ENCODE peak calls at places on chromosomes 7 and 10, in nine cellular contexts. One of them, this sample, is unnamed.
A peak's percentile ranks its signal among the peaks of the same experiment; 100 is the strongest.

GRCh38 chr10:97886264-97886663 is 36.6 kb downstream of the GOLGA7B start:
- DNase-seq in heart left ventricle: no peak
- DNase-seq in pancreas: no peak
- DNase-seq in mammary epithelial cell: no peak
- DNase-seq in HFF-Myc: no peak
- DNase-seq in heart right ventricle: no peak
- DNase-seq in right lobe of liver: no peak
- DNase-seq in cardiac fibroblast: no peak
- DNase-seq in left ventricle myocardium inferior: no peak
- DNase-seq in this sample: no peak

GRCh38 chr10:14153570-14154055 is 177.1 kb downstream of the FRMD4A start:
- DNase-seq in heart left ventricle: peak; percentile 65
- DNase-seq in pancreas: no peak
- DNase-seq in mammary epithelial cell: no peak
- DNase-seq in HFF-Myc: no peak
- DNase-seq in heart right ventricle: peak; percentile 16
- DNase-seq in right lobe of liver: no peak
- DNase-seq in cardiac fibroblast: peak; percentile 69
- DNase-seq in left ventricle myocardium inferior: peak; percentile 22
- DNase-seq in this sample: no peak

GRCh38 chr7:762891-763290 is 35.8 kb upstream of the PRKAR1B start:
- DNase-seq in heart left ventricle: no peak
- DNase-seq in pancreas: no peak
- DNase-seq in mammary epithelial cell: no peak
- DNase-seq in HFF-Myc: no peak
- DNase-seq in heart right ventricle: no peak
- DNase-seq in right lobe of liver: no peak
- DNase-seq in cardiac fibroblast: no peak
- DNase-seq in left ventricle myocardium inferior: no peak
- DNase-seq in this sample: no peak

GRCh38 chr7:37698271-37698670 is 14.7 kb downstream of the GPR141 start:
- DNase-seq in heart left ventricle: no peak
- DNase-seq in pancreas: no peak
- DNase-seq in mammary epithelial cell: no peak
- DNase-seq in HFF-Myc: no peak
- DNase-seq in heart right ventricle: no peak
- DNase-seq in right lobe of liver: no peak
- DNase-seq in cardiac fibroblast: no peak
- DNase-seq in left ventricle myocardium inferior: no peak
- DNase-seq in this sample: no peak

GRCh38 chr10:126669188-126669587 is 1.3 kb downstream of the C10orf90 start:
- DNase-seq in heart left ventricle: no peak
- DNase-seq in pancreas: no peak
- DNase-seq in mammary epithelial cell: no peak
- DNase-seq in HFF-Myc: no peak
- DNase-seq in heart right ventricle: no peak
- DNase-seq in right lobe of liver: no peak
- DNase-seq in cardiac fibroblast: no peak
- DNase-seq in left ventricle myocardium inferior: no peak
- DNase-seq in this sample: no peak

GRCh38 chr7:144656960-144657359 is 178.9 kb downstream of the TPK1 start:
- DNase-seq in heart left ventricle: no peak
- DNase-seq in pancreas: no peak
- DNase-seq in mammary epithelial cell: no peak
- DNase-seq in HFF-Myc: no peak
- DNase-seq in heart right ventricle: no peak
- DNase-seq in right lobe of liver: no peak
- DNase-seq in cardiac fibroblast: no peak
- DNase-seq in left ventricle myocardium inferior: no peak
- DNase-seq in this sample: no peak

GRCh38 chr7:141281311-141281710 is 207.4 kb downstream of the TMEM178B start:
- DNase-seq in heart left ventricle: no peak
- DNase-seq in pancreas: no peak
- DNase-seq in mammary epithelial cell: no peak
- DNase-seq in HFF-Myc: no peak
- DNase-seq in heart right ventricle: no peak
- DNase-seq in right lobe of liver: no peak
- DNase-seq in cardiac fibroblast: no peak
- DNase-seq in left ventricle myocardium inferior: peak; percentile 24
- DNase-seq in this sample: no peak

GRCh38 chr10:84026821-84027257 is 112.5 kb upstream of the GHITM start:
- DNase-seq in heart left ventricle: no peak
- DNase-seq in pancreas: no peak
- DNase-seq in mammary epithelial cell: no peak
- DNase-seq in HFF-Myc: no peak
- DNase-seq in heart right ventricle: no peak
- DNase-seq in right lobe of liver: no peak
- DNase-seq in cardiac fibroblast: peak; percentile 29
- DNase-seq in left ventricle myocardium inferior: no peak
- DNase-seq in this sample: no peak

GRCh38 chr10:75030371-75030770 is 81.1 kb upstream of the SAMD8 start:
- DNase-seq in heart left ventricle: no peak
- DNase-seq in pancreas: no peak
- DNase-seq in mammary epithelial cell: no peak
- DNase-seq in HFF-Myc: no peak
- DNase-seq in heart right ventricle: no peak
- DNase-seq in right lobe of liver: no peak
- DNase-seq in cardiac fibroblast: no peak
- DNase-seq in left ventricle myocardium inferior: no peak
- DNase-seq in this sample: no peak

GRCh38 chr10:18079665-18080295 is 60.4 kb upstream of the CACNB2 start:
- DNase-seq in heart left ventricle: no peak
- DNase-seq in pancreas: no peak
- DNase-seq in mammary epithelial cell: no peak
- DNase-seq in HFF-Myc: peak; percentile 10
- DNase-seq in heart right ventricle: no peak
- DNase-seq in right lobe of liver: no peak
- DNase-seq in cardiac fibroblast: peak; percentile 21
- DNase-seq in left ventricle myocardium inferior: peak; percentile 26
- DNase-seq in this sample: no peak

GRCh38 chr7:101162551-101163280 is 2.7 kb downstream of the VGF start:
- DNase-seq in heart left ventricle: no peak
- DNase-seq in pancreas: no peak
- DNase-seq in mammary epithelial cell: peak; percentile 63
- DNase-seq in HFF-Myc: no peak
- DNase-seq in heart right ventricle: no peak
- DNase-seq in right lobe of liver: no peak
- DNase-seq in cardiac fibroblast: peak; percentile 44
- DNase-seq in left ventricle myocardium inferior: peak; percentile 27
- DNase-seq in this sample: no peak

GRCh38 chr7:4909891-4910290 is 26.4 kb upstream of the RADIL start:
- DNase-seq in heart left ventricle: no peak
- DNase-seq in pancreas: no peak
- DNase-seq in mammary epithelial cell: no peak
- DNase-seq in HFF-Myc: no peak
- DNase-seq in heart right ventricle: no peak
- DNase-seq in right lobe of liver: no peak
- DNase-seq in cardiac fibroblast: no peak
- DNase-seq in left ventricle myocardium inferior: no peak
- DNase-seq in this sample: no peak

GRCh38 chr7:120272896-120273475 is at the start of gene KCND2:
- DNase-seq in heart left ventricle: peak; percentile 57
- DNase-seq in pancreas: no peak
- DNase-seq in mammary epithelial cell: no peak
- DNase-seq in HFF-Myc: no peak
- DNase-seq in heart right ventricle: no peak
- DNase-seq in right lobe of liver: no peak
- DNase-seq in cardiac fibroblast: no peak
- DNase-seq in left ventricle myocardium inferior: peak; percentile 13
- DNase-seq in this sample: peak; percentile 45

GRCh38 chr10:78903351-78903940 is 165.3 kb upstream of the ZMIZ1 start:
- DNase-seq in heart left ventricle: no peak
- DNase-seq in pancreas: no peak
- DNase-seq in mammary epithelial cell: no peak
- DNase-seq in HFF-Myc: no peak
- DNase-seq in heart right ventricle: peak; percentile 1
- DNase-seq in right lobe of liver: no peak
- DNase-seq in cardiac fibroblast: no peak
- DNase-seq in left ventricle myocardium inferior: no peak
- DNase-seq in this sample: no peak
- H3K4me3 ChIP-seq in heart left ventricle: no peak overlapping the region
- H3K4me3 ChIP-seq in pancreas: no peak overlapping the region
- H3K4me3 ChIP-seq in mammary epithelial cell: no peak overlapping the region
- H3K4me3 ChIP-seq in HFF-Myc: no peak overlapping the region
- H3K4me3 ChIP-seq in heart right ventricle: no peak overlapping the region
- H3K4me3 ChIP-seq in right lobe of liver: no peak overlapping the region
- H3K4me3 ChIP-seq in cardiac fibroblast: no peak overlapping the region
- H3K4me3 ChIP-seq in left ventricle myocardium inferior: no peak overlapping the region
- H3K4me3 ChIP-seq in this sample: no peak overlapping the region

DNA sequence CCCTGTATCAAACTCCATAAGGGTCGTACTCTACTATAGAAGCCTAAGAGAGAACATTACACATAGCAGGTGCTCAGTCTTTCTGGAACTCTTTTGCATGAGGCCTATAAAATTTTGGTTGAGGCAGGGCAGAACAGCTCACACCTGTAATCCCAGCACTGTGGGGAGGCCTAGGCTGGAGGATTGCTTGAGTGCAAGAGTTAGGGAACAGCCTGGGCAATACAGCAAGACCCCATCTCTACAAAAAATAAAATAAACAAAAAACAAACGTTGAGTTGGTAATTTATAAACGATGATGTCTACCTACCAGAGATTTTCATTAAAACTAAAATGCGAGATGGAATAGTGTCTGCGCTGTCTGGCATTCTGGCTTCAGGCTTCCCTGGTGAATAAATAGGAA is 876 bp downstream of the PON2 start:
- DNase-seq in heart left ventricle: no peak
- DNase-seq in pancreas: no peak
- DNase-seq in mammary epithelial cell: no peak
- DNase-seq in HFF-Myc: no peak
- DNase-seq in heart right ventricle: no peak
- DNase-seq in right lobe of liver: no peak
- DNase-seq in cardiac fibroblast: no peak
- DNase-seq in left ventricle myocardium inferior: no peak
- DNase-seq in this sample: no peak
- H3K4me3 ChIP-seq in heart left ventricle: peak overlapping the region; percentile 72
- H3K4me3 ChIP-seq in pancreas: peak overlapping the region; percentile 62
- H3K4me3 ChIP-seq in mammary epithelial cell: peak overlapping the region; percentile 82
- H3K4me3 ChIP-seq in HFF-Myc: peak overlapping the region; percentile 57
- H3K4me3 ChIP-seq in heart right ventricle: peak overlapping the region; percentile 86
- H3K4me3 ChIP-seq in right lobe of liver: peak overlapping the region; percentile 87
- H3K4me3 ChIP-seq in cardiac fibroblast: peak overlapping the region; percentile 70
- H3K4me3 ChIP-seq in left ventricle myocardium inferior: peak overlapping the region; percentile 85
- H3K4me3 ChIP-seq in this sample: peak overlapping the region; percentile 83

GRCh38 chr7:95549818-95550529 is 46.3 kb downstream of the PDK4 start:
- DNase-seq in heart left ventricle: peak; percentile 79
- DNase-seq in pancreas: peak; percentile 87
- DNase-seq in mammary epithelial cell: peak; percentile 86
- DNase-seq in HFF-Myc: peak; percentile 53
- DNase-seq in heart right ventricle: peak; percentile 84
- DNase-seq in right lobe of liver: peak; percentile 69
- DNase-seq in cardiac fibroblast: peak; percentile 93
- DNase-seq in left ventricle myocardium inferior: peak; percentile 89
- DNase-seq in this sample: peak; percentile 87
- H3K4me3 ChIP-seq in heart left ventricle: no peak overlapping the region
- H3K4me3 ChIP-seq in pancreas: peak overlapping the region; percentile 5
- H3K4me3 ChIP-seq in mammary epithelial cell: no peak overlapping the region
- H3K4me3 ChIP-seq in HFF-Myc: no peak overlapping the region
- H3K4me3 ChIP-seq in heart right ventricle: peak overlapping the region; percentile 4
- H3K4me3 ChIP-seq in right lobe of liver: no peak overlapping the region
- H3K4me3 ChIP-seq in cardiac fibroblast: no peak overlapping the region
- H3K4me3 ChIP-seq in left ventricle myocardium inferior: peak overlapping the region; percentile 38
- H3K4me3 ChIP-seq in this sample: no peak overlapping the region

DNA sequence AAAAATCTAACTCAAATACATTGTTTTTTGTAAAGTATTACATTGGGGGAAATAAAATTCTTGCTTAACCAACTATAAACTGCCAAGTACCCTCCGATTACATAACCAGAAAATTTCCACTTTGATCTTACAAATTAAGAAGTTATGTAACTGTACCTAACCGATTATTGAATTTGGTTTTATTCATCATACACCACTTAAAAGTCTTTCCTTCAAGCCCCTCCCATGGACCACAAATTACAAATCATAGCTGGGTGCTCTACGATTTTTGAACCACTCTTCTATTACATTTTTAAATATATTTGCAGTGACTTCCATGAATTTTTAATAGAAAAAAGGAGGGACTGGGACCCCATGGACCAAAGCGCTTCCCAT is 638 bp downstream of the ZNF680 start:
- DNase-seq in heart left ventricle: no peak
- DNase-seq in pancreas: no peak
- DNase-seq in mammary epithelial cell: no peak
- DNase-seq in HFF-Myc: no peak
- DNase-seq in heart right ventricle: no peak
- DNase-seq in right lobe of liver: no peak
- DNase-seq in cardiac fibroblast: peak; percentile 29
- DNase-seq in left ventricle myocardium inferior: no peak
- DNase-seq in this sample: no peak
- H3K4me3 ChIP-seq in heart left ventricle: peak overlapping the region; percentile 51
- H3K4me3 ChIP-seq in pancreas: peak overlapping the region; percentile 65
- H3K4me3 ChIP-seq in mammary epithelial cell: peak overlapping the region; percentile 93
- H3K4me3 ChIP-seq in HFF-Myc: peak overlapping the region; percentile 84
- H3K4me3 ChIP-seq in heart right ventricle: peak overlapping the region; percentile 73
- H3K4me3 ChIP-seq in right lobe of liver: peak overlapping the region; percentile 71
- H3K4me3 ChIP-seq in cardiac fibroblast: peak overlapping the region; percentile 74
- H3K4me3 ChIP-seq in left ventricle myocardium inferior: peak overlapping the region; percentile 81
- H3K4me3 ChIP-seq in this sample: peak overlapping the region; percentile 84